ENCODE peak calls at places on chromosomes 2 and 18, in ten cellular contexts. P is right atrium auricular region, B is OCI-LY7, N is foreskin fibroblast, F is stomach, Y is neural crest cell, W is HFF-Myc, J is BE2C, M is astrocyte of the spinal cord, I is cardiac muscle cell. C is an unnamed sample.

GRCh38 chr2:120277505-120278205 is 25.0 kb downstream of the RALB start:
- DNase-seq in W (no peak), B (no peak), P (no peak), I (no peak), M (no peak), N (no peak), Y (no peak), J (no peak), F (no peak), C (no peak)

GRCh38 chr18:8797206-8797605 is 91.8 kb downstream of the MTCL1 start:
- DNase-seq in N (peak), Y (no peak), W (no peak), I (no peak), B (no peak), F (peak), J (no peak), P (no peak), M (peak), C (no peak)

GRCh38 chr2:34646901-34647300 is 1047.8 kb upstream of the FAM98A start:
- DNase-seq in M (no peak), N (no peak), Y (no peak), W (no peak), F (no peak), B (no peak), P (no peak), I (no peak), J (no peak), C (no peak)

GRCh38 chr2:143071185-143071876 is 57.9 kb upstream of the ARHGAP15 start:
- DNase-seq in N (no peak), I (no peak), P (no peak), W (no peak), F (no peak), J (no peak), M (no peak), Y (no peak), B (no peak), C (no peak)

GRCh38 chr2:109663721-109664120 is 49.6 kb downstream of the SOWAHC start:
- DNase-seq in I (peak), M (peak), F (no peak), B (no peak), P (peak), Y (no peak), W (peak), J (no peak), N (peak), C (no peak)

GRCh38 chr2:234829074-234829455 is 122.8 kb upstream of the SH3BP4 start:
- DNase-seq in P (no peak), J (no peak), F (no peak), I (no peak), W (no peak), Y (no peak), N (no peak), M (no peak), B (no peak), C (no peak)

GRCh38 chr2:34153484-34153883 is 554.4 kb upstream of the FAM98A start:
- DNase-seq in I (no peak), J (no peak), N (no peak), M (no peak), F (no peak), Y (no peak), B (no peak), W (no peak), P (no peak), C (no peak)

GRCh38 chr2:60174146-60174545 is 379.3 kb downstream of the BCL11A start:
- DNase-seq in W (no peak), P (no peak), F (no peak), J (no peak), B (no peak), Y (no peak), M (no peak), I (no peak), N (no peak), C (no peak)

GRCh38 chr2:1977655-1978054 is 233.3 kb upstream of the PXDN start:
- DNase-seq in N (no peak), F (no peak), B (no peak), M (no peak), J (no peak), Y (no peak), W (no peak), P (no peak), I (no peak), C (no peak)
- TF ChIP-seq CTCF in N (no peak), F (no peak), B (no peak), M (no peak), J (no peak), Y (no peak), W (no peak), P (no peak), I (no peak), C (no peak)

GRCh38 chr2:105521176-105521575 is 122.3 kb upstream of the FHL2 start:
- DNase-seq in B (no peak), P (no peak), Y (no peak), W (no peak), N (peak), F (no peak), M (peak), I (peak), J (no peak), C (peak)

GRCh38 chr2:105519516-105519915 is 120.7 kb upstream of the FHL2 start:
- DNase-seq in B (no peak), F (no peak), N (peak), I (no peak), M (peak), Y (no peak), P (no peak), W (no peak), J (no peak), C (no peak)

GRCh38 chr2:105517814-105518705 is 119.2 kb upstream of the FHL2 start:
- DNase-seq in I (peak), Y (no peak), B (no peak), M (peak), W (no peak), J (peak), N (peak), P (peak), F (peak), C (no peak)

GRCh38 chr2:105521616-105522015 is 122.8 kb upstream of the FHL2 start:
- DNase-seq in F (no peak), P (no peak), I (no peak), B (no peak), N (no peak), W (no peak), Y (no peak), M (no peak), J (no peak), C (no peak)

GRCh38 chr2:105518897-105519296 is 120.0 kb upstream of the FHL2 start:
- DNase-seq in W (no peak), M (no peak), I (no peak), N (peak), J (no peak), F (no peak), Y (no peak), B (no peak), P (peak), C (no peak)
- TF ChIP-seq CTCF in W (no peak), M (no peak), I (no peak), N (peak), J (no peak), F (no peak), Y (no peak), B (no peak), P (no peak), C (no peak)

GRCh38 chr18:55998071-55998522 is 410.1 kb upstream of the TCF4 start:
- DNase-seq in B (no peak), F (no peak), J (peak), Y (peak), M (peak), I (peak), N (peak), W (no peak), P (no peak), C (no peak)
- TF ChIP-seq CTCF in B (no peak), F (no peak), J (no peak), Y (no peak), M (no peak), I (no peak), N (no peak), W (no peak), P (no peak), C (no peak)

GRCh38 chr2:4354678-4355077 is 651.3 kb downstream of the DCDC2C start:
- DNase-seq in F (no peak), W (no peak), N (no peak), Y (peak), P (no peak), M (no peak), B (peak), I (no peak), J (peak), C (peak)
- TF ChIP-seq CTCF in F (no peak), W (no peak), N (no peak), Y (peak), P (no peak), M (peak), B (peak), I (peak), J (peak), C (no peak)

DNA sequence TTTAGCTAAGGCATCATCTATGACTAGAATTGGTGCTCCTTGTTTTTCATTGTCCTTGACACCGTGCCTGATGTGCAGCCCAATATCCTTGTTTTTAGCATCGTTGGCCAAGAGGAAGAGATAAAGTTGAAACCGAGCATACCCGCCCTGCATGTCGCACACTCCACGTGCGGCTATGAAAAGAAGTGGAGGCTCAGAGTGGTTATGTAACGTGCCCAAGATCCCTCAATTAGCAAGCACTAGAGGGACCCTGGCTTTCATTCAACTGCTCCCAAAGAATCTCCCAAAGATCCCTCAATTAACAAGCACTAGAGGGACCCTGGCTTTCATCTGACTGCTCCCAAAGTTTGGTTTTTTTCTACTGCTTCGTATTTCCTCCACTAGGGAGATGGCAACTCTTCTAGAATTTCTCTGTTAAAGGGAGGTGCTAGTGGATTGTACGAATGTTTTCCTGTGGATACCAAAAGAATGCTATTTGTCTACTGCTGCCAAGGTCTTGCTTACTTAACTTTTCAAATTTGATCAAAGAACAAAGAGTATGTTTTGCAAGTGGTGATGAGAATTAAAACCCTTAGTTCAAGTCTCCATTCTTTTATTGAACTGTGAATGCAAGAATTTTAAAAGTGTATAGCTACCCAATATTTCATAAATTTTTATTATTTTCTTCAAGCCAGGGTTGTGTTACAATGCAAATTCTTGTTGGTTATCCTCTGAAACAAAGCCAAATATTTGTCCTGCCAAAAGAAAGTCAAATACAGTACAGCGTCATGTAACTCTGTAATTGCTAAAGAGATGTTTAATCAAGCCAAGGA is 92.1 kb downstream of the AOX1 start:
- DNase-seq in J (no peak), P (peak), B (no peak), M (peak), F (no peak), Y (no peak), I (peak), N (peak), W (no peak), C (no peak)
- TF ChIP-seq CTCF in J (no peak), P (no peak), B (no peak), M (no peak), F (no peak), Y (no peak), I (peak), N (no peak), W (no peak), C (no peak)

DNA sequence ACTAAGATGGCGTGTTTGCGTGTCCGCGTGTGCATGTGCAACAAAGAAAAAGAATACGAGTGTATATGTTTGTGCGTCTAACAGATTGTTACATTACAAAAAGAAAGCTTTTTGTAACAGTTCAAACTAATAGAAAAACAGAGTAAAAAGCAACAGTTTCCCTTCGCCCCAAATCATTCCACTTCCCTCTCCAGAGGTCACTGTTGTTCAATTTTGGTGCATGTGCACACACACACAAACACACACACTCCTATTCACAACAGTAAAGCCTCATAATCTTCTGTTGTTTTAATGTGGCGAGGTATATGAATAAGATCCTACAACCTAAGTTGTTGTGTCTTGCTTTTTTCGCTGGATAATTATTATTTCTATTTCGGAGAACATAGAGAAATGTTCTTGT is 357.3 kb upstream of the SLC8A1 start:
- DNase-seq in J (no peak), F (no peak), N (no peak), B (no peak), M (no peak), P (no peak), Y (no peak), W (no peak), I (no peak), C (no peak)
- TF ChIP-seq CTCF in J (no peak), F (no peak), N (no peak), B (no peak), M (no peak), P (no peak), Y (no peak), W (no peak), I (no peak), C (no peak)

GRCh38 chr18:54774423-54774822 is 53.9 kb upstream of the RAB27B start:
- DNase-seq in Y (no peak), J (no peak), W (no peak), I (peak), F (no peak), N (peak), B (no peak), M (peak), P (no peak), C (no peak)

GRCh38 chr18:54777118-54777791 is 51.0 kb upstream of the RAB27B start:
- DNase-seq in B (no peak), F (no peak), I (no peak), J (no peak), N (no peak), M (peak), W (no peak), P (no peak), Y (no peak), C (no peak)

GRCh38 chr18:54776282-54776977 is 51.8 kb upstream of the RAB27B start:
- DNase-seq in P (peak), M (peak), N (peak), Y (no peak), J (peak), I (peak), B (no peak), W (peak), F (no peak), C (peak)

GRCh38 chr18:54774971-54775665 is 53.2 kb upstream of the RAB27B start:
- DNase-seq in P (no peak), N (peak), M (peak), I (peak), Y (no peak), W (no peak), B (no peak), F (no peak), J (peak), C (no peak)

GRCh38 chr18:54775686-54776085 is 52.6 kb upstream of the RAB27B start:
- DNase-seq in F (peak), J (peak), B (no peak), N (peak), P (no peak), W (peak), M (peak), Y (no peak), I (peak), C (no peak)
- TF ChIP-seq CTCF in F (peak), J (peak), B (no peak), N (peak), P (no peak), W (peak), M (peak), Y (no peak), I (peak), C (no peak)